ENCODE peak calls at places on chromosome 17, in seven cellular contexts. R is body of pancreas, L is tibial nerve, G is SK-N-SH, P is spleen, F is K562, B is colonic mucosa. X is an unnamed sample. For H3K4me1, the result is how much of the 10 kb centered on the place peaks cover.

GRCh38 chr17:61503961-61504360 is 51.7 kb downstream of the TBX4 start:
- DNase-seq in B (no peak), F (no peak), P (no peak), R (no peak), L (no peak), G (no peak), X (no peak)

GRCh38 chr17:79916506-79916905 is 77.3 kb upstream of the CBX4 start:
- DNase-seq in B (no peak), G (no peak), F (no peak), P (peak), L (no peak), R (no peak), X (no peak)

GRCh38 chr17:76384987-76385891 is 830 bp downstream of the SPHK1 start:
- DNase-seq in F (peak), B (peak), R (peak), G (peak), L (peak), P (peak), X (peak)

GRCh38 chr17:67390006-67390645 is 13.0 kb downstream of the PITPNC1 start:
- DNase-seq in F (no peak), B (no peak), G (no peak), P (no peak), L (no peak), R (peak), X (no peak)

GRCh38 chr17:16938496-16939270 is 33.2 kb downstream of the TNFRSF13B start:
- DNase-seq in R (no peak), F (no peak), G (no peak), B (no peak), P (peak), L (no peak), X (peak)

GRCh38 chr17:29677139-29677834 is 54.6 kb upstream of the CORO6 start:
- DNase-seq in G (no peak), L (peak), P (no peak), F (no peak), R (peak), B (no peak), X (no peak)

GRCh38 chr17:43694081-43694870 is 32.6 kb upstream of the MEOX1 start:
- DNase-seq in P (peak), F (peak), R (peak), G (peak), L (peak), B (peak), X (peak)

GRCh38 chr17:18105595-18105994 is 3.0 kb upstream of the MYO15A start:
- DNase-seq in B (no peak), R (no peak), L (no peak), G (no peak), F (no peak), P (no peak), X (no peak)

GRCh38 chr17:40519089-40519775 is 17.8 kb upstream of the TNS4 start:
- DNase-seq in P (peak), F (no peak), R (no peak), L (no peak), G (no peak), B (no peak), X (no peak)

GRCh38 chr17:76737676-76738467 is at the start of gene MFSD11:
- DNase-seq in L (peak), G (peak), B (peak), F (peak), R (peak), P (peak), X (peak)

GRCh38 chr17:43449470-43450202 is 34.1 kb upstream of the DHX8 start:
- DNase-seq in P (no peak), L (peak), G (no peak), F (no peak), B (no peak), R (peak), X (peak)

GRCh38 chr17:80827646-80828643 is 163.7 kb upstream of the CHMP6 start:
- DNase-seq in G (no peak), B (no peak), L (no peak), F (no peak), P (peak), R (no peak), X (no peak)

GRCh38 chr17:52306314-52306713 is 147.8 kb upstream of the CA10 start:
- DNase-seq in G (no peak), R (no peak), B (no peak), P (no peak), F (no peak), L (no peak), X (no peak)

GRCh38 chr17:45131616-45132301 is 556 bp downstream of the PLCD3 start:
- DNase-seq in G (peak), P (peak), L (no peak), B (peak), R (peak), F (peak), X (peak)

GRCh38 chr17:67615736-67616135 is 102.0 kb upstream of the NOL11 start:
- DNase-seq in B (no peak), G (no peak), L (no peak), R (no peak), P (no peak), F (no peak), X (no peak)

GRCh38 chr17:63972796-63973195 is at the start of gene SCN4A:
- DNase-seq in F (no peak), G (no peak), B (no peak), R (no peak), P (no peak), L (no peak), X (no peak)

GRCh38 chr17:75820411-75821080 is 23.7 kb downstream of the UNC13D start:
- DNase-seq in L (no peak), F (no peak), P (no peak), G (peak), R (no peak), B (no peak), X (no peak)

GRCh38 chr17:6755281-6755680 is 565 bp upstream of the XAF1 start:
- DNase-seq in B (peak), L (peak), R (no peak), P (no peak), G (peak), F (no peak), X (no peak)

GRCh38 chr17:2500446-2500845 is 11.2 kb downstream of the METTL16 start:
- DNase-seq in B (no peak), F (no peak), L (no peak), R (no peak), P (no peak), G (no peak), X (no peak)

GRCh38 chr17:37160940-37161339 is 212.2 kb downstream of the AATF start:
- DNase-seq in F (no peak), G (no peak), L (no peak), R (no peak), B (no peak), P (no peak), X (no peak)

GRCh38 chr17:71899317-71899716 is 221.5 kb upstream of the SOX9 start:
- DNase-seq in P (no peak), B (no peak), F (no peak), L (no peak), R (no peak), G (no peak), X (no peak)

GRCh38 chr17:65820306-65820705 is 258.9 kb upstream of the AXIN2 start:
- DNase-seq in R (no peak), F (no peak), L (no peak), G (no peak), P (no peak), B (no peak), X (no peak)

GRCh38 chr17:75654176-75654575 is 12.8 kb downstream of the RECQL5 start:
- DNase-seq in P (no peak), B (no peak), G (no peak), R (no peak), L (no peak), F (no peak), X (no peak)

GRCh38 chr17:64641499-64641898 is 20.6 kb downstream of the SMURF2 start:
- DNase-seq in G (peak), R (peak), B (no peak), L (no peak), F (peak), P (no peak), X (no peak)

GRCh38 chr17:16943032-16943352 is 28.9 kb downstream of the TNFRSF13B start:
- DNase-seq in G (no peak), L (no peak), R (no peak), P (no peak), B (no peak), F (no peak), X (peak)

GRCh38 chr17:65246252-65246651 is 109.1 kb downstream of the RGS9 start:
- DNase-seq in R (no peak), F (no peak), B (no peak), P (no peak), G (no peak), L (no peak), X (no peak)

GRCh38 chr17:50686494-50687199 is 21.1 kb downstream of the ANKRD40 start:
- DNase-seq in F (no peak), R (peak), L (no peak), G (no peak), B (peak), P (no peak), X (peak)

GRCh38 chr17:55540414-55541091 is 29.3 kb upstream of the SMIM36 start:
- DNase-seq in F (no peak), B (no peak), G (no peak), L (no peak), P (no peak), R (no peak), X (no peak)

GRCh38 chr17:14228903-14229302 is 7.8 kb downstream of the CDRT15 start:
- DNase-seq in L (no peak), B (no peak), G (no peak), R (no peak), F (no peak), P (no peak), X (no peak)
- H3K4me1 ChIP-seq in L (under half), B (under half), G (under half), R (under half), F (under half), P (under half), X (under half)

GRCh38 chr17:69050999-69051775 is 9.5 kb downstream of the ABCA9 start:
- DNase-seq in P (no peak), R (no peak), B (no peak), G (no peak), L (no peak), F (no peak), X (no peak)
- H3K4me1 ChIP-seq in P (under half), R (under half), B (under half), G (under half), L (under half), F (under half), X (under half)

DNA sequence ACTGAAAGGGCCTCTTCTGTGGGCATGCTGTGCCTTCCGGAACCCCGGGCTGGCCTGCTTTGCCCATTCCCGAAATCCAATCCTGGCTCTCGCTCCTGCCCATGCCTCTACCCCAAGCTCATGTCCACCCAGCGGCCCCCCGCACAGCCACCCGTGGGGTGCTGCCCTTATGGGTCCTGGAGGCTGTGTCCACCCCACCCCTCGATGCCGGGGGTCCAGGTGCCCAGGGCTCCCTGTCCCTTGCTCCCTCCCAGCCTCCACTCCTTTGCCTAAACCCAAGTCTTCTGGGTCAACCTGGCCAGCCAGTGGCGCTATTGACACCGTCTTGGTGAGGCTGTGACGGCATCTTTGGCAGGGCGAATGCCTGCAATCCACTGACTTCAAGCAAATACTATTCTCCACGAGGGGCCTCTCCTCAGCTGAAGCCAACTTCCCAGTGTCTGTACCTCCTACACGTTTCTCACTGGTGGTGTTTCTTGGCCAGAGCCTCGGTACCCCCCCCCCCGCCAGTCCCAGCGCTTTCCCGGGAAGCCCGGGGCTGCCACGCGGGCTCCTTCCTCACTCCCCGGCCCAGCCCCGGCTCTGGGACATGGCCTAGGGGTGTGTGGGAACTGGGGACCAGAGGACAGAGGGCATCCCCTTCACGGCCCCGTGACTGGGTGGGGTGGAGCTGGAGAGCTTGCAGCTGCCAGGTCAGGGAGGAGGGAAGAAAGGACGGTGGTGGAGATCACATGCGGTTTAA is 12.2 kb upstream of the DUS1L start:
- DNase-seq in G (no peak), R (no peak), L (peak), P (no peak), B (no peak), F (no peak), X (no peak)
- H3K4me1 ChIP-seq in G (under half), R (under half), L (under half), P (under half), B (under half), F (half or more), X (under half)

DNA sequence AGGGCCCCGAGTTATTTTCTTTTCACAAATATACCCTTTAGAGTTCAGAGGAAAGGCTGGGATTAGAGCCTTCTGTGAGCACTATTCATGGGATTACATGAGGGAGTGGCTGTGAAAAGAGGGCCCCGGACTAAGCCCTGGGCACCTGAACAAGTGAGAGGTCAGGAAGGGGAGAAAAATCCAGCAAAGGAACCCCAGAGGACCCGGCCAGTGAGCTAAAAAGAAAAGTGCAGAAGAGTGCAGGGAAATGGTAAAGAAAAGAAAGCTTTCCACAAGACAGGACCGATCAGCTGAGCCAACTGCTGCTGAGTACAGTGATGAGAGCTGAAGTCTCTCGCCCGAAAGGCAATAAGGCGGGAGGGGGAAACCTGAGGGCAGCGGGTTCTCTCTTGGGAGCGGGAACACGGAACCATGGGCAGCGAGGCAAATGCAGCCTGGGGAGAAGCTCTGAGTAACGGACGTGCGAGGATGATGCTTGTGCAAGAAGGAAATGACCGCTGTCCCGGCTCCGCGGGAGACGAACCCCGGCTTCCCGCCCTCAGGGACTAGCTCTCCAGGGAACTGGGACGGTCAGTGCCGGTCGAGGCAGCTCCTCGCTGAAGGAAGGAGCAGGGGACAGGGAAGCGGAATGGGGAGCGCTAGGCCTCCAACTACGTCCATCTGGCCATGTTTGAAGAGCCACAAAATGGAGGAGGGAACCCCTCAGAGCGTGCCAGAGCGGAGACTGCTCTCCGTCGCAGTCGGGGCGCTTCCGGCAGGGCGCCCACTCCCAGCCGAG is 665 bp upstream of the ALDH3A2 start:
- DNase-seq in R (peak), B (peak), P (peak), F (no peak), G (no peak), L (peak), X (peak)
- H3K4me1 ChIP-seq in R (half or more), B (under half), P (under half), F (under half), G (under half), L (under half), X (half or more)

GRCh38 chr17:9241774-9242496 is 220.6 kb downstream of the NTN1 start:
- DNase-seq in P (no peak), B (no peak), R (peak), G (no peak), L (no peak), F (no peak), X (no peak)
- H3K4me1 ChIP-seq in P (under half), B (under half), R (under half), G (under half), L (under half), F (under half), X (half or more)

DNA sequence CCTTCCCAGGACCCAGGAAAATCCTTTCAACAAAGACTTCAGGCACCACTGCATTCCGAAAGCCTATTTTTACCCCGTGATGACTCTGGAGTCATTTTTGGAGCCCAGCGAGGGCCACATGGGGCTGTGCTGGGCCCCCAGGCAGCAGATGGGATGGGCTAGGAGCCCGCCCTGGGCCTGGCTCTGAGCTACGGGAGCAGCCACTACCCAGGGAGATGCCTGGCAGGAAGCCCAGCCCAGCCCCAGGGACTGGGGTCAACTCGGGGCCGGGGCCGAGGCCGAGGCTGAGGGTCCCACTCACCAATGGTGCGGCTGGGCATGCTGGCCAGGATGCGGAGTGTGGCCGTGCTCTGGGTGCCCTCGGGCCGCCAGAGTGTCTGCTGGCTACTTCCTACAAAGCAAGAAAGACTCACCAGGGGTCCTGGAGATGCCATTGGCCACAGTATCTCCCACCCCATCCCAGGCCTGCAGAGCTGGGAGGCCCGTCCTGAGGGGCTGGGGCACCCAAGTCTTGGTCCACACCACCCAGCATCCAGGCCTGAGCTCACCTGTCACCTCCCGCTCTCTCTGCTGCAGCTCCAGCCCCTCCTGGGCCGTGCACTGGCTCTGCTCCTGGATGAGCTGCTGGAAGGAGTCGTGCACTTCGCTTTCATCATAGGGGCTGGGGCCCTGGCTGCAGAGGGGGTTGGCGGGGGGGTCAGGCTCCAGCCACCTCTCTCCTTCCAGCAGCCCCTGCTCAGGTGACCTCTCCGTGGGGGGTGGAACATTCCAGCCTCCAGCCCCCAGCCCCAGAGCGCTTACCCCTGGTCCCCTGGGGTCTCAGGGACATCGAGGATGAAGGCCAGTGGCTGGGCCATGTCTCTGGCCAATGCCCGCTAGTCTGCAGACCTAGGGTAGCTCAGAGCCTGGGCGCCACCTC is 2.3 kb downstream of the TMC6 start:
- DNase-seq in B (no peak), R (no peak), P (peak), G (peak), L (no peak), F (no peak), X (no peak)
- H3K4me1 ChIP-seq in B (under half), R (under half), P (half or more), G (under half), L (under half), F (half or more), X (half or more)

DNA sequence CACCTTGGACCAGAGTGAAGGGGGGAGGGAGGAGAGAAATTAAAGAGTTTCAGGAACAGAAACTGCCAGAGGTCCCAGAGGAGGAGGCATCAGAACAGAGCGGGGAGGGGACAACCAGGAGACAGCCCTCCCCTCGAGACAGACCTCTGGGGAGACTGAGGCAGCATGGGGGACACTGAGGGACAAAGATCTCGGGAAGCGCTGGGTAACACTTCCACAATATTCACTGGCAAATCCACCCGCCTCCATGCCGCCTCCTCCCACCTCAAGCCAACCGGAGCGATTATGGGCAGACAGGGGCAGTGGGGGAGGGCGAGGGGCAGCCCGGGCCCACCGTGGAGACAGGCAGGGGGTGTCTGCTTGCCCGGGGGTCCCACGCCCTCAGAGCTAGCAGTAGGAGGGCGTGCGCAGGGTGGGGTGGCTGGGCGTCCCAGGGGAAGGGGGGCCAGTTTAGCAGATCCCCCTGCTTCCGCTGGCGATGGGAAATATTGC is 1.2 kb downstream of the PCGF2 start:
- DNase-seq in P (no peak), B (peak), G (no peak), R (no peak), L (no peak), F (no peak), X (no peak)
- H3K4me1 ChIP-seq in P (under half), B (under half), G (under half), R (half or more), L (under half), F (half or more), X (half or more)